ENCODE peak calls at places on chromosomes 7 and 10, in five cellular contexts. G is upper lobe of right lung, X is aorta, U is GM23248, S is tibial nerve. K is an unnamed sample.

GRCh38 chr7:46317256-46317655 is 396.2 kb upstream of the IGFBP3 start:
- DNase-seq in X (no peak), S (no peak), G (no peak), U (peak; percentile 57), K (no peak)

GRCh38 chr7:155494551-155494950 is 36.6 kb downstream of the EN2 start:
- DNase-seq in S (no peak), U (no peak), G (no peak), X (no peak), K (no peak)

GRCh38 chr10:69731184-69731583 is 70.5 kb upstream of the COL13A1 start:
- DNase-seq in S (no peak), G (peak; percentile 60), X (peak; percentile 86), U (peak; percentile 36), K (no peak)

GRCh38 chr7:155129186-155129585 is 59.1 kb downstream of the HTR5A start:
- DNase-seq in X (no peak), U (no peak), G (no peak), S (no peak), K (no peak)

GRCh38 chr7:137539111-137539715 is 195.7 kb upstream of the PTN start:
- DNase-seq in S (no peak), G (no peak), X (no peak), U (peak; percentile 87), K (no peak)

GRCh38 chr7:40889099-40889498 is 754.3 kb downstream of the SUGCT start:
- DNase-seq in G (no peak), X (no peak), S (no peak), U (no peak), K (no peak)

GRCh38 chr10:109727436-109727835 is 195.9 kb downstream of the XPNPEP1 start:
- DNase-seq in X (no peak), S (no peak), G (no peak), U (no peak), K (no peak)

GRCh38 chr10:21172774-21173432 is 275.8 kb upstream of the NEBL start:
- DNase-seq in X (no peak), G (peak; percentile 71), U (peak; percentile 28), S (no peak), K (no peak)

GRCh38 chr7:80902035-80902434 is 16.8 kb downstream of the SEMA3C start:
- DNase-seq in S (no peak), X (no peak), G (no peak), U (no peak), K (no peak)

GRCh38 chr7:124295289-124295688 is 262.4 kb upstream of the TMEM229A start:
- DNase-seq in U (no peak), G (no peak), X (no peak), S (no peak), K (no peak)

GRCh38 chr7:137772748-137773147 is 74.0 kb downstream of the DGKI start:
- DNase-seq in U (peak; percentile 92), S (no peak), G (no peak), X (no peak), K (no peak)

GRCh38 chr7:27462575-27463270 is 200.0 kb downstream of the HIBADH start:
- DNase-seq in U (no peak), S (no peak), G (no peak), X (no peak), K (no peak)

GRCh38 chr7:137891016-137891655 is 44.4 kb upstream of the DGKI start:
- DNase-seq in X (no peak), U (no peak), S (no peak), G (no peak), K (no peak)

GRCh38 chr7:68078311-68078710 is 1081.7 kb downstream of the TYW1 start:
- DNase-seq in S (no peak), G (no peak), X (no peak), U (no peak), K (no peak)

GRCh38 chr7:150378115-150378852 is 846 bp upstream of the ZNF775 start:
- DNase-seq in X (no peak), G (peak; percentile 71), U (peak; percentile 70), S (no peak), K (no peak)
- H3K4me1 ChIP-seq in X (no peaks in the 10 kb centered on the region), G (peaks cover 36% of the 10 kb centered on the region), U (peaks cover 8% of the 10 kb centered on the region), S (no peaks in the 10 kb centered on the region), K (peaks cover 59% of the 10 kb centered on the region)

GRCh38 chr7:130904031-130904757 is 170.2 kb upstream of the KLF14 start:
- DNase-seq in U (peak; percentile 93), S (no peak), G (no peak), X (no peak), K (no peak)

GRCh38 chr7:130904792-130905191 is 170.8 kb upstream of the KLF14 start:
- DNase-seq in X (no peak), G (no peak), U (peak; percentile 30), S (no peak), K (no peak)

GRCh38 chr7:130901209-130901783 is 167.3 kb upstream of the KLF14 start:
- DNase-seq in X (peak; percentile 82), G (peak; percentile 90), U (peak; percentile 98), S (no peak), K (no peak)

GRCh38 chr7:130903358-130903974 is 169.5 kb upstream of the KLF14 start:
- DNase-seq in G (no peak), S (no peak), X (no peak), U (peak; percentile 96), K (no peak)

GRCh38 chr7:130902755-130903357 is 168.8 kb upstream of the KLF14 start:
- DNase-seq in S (no peak), U (no peak), X (no peak), G (no peak), K (no peak)
- H3K4me1 ChIP-seq in S (no peaks in the 10 kb centered on the region), U (peaks cover 96% of the 10 kb centered on the region), X (peaks cover 13% of the 10 kb centered on the region), G (peaks cover 64% of the 10 kb centered on the region), K (peaks cover 80% of the 10 kb centered on the region)

GRCh38 chr10:125783408-125783807 is 7.8 kb upstream of the MMP21 start:
- DNase-seq in G (no peak), U (no peak), S (no peak), X (no peak), K (no peak)
- H3K4me1 ChIP-seq in G (no peaks in the 10 kb centered on the region), U (no peaks in the 10 kb centered on the region), S (no peaks in the 10 kb centered on the region), X (no peaks in the 10 kb centered on the region), K (no peaks in the 10 kb centered on the region)

DNA sequence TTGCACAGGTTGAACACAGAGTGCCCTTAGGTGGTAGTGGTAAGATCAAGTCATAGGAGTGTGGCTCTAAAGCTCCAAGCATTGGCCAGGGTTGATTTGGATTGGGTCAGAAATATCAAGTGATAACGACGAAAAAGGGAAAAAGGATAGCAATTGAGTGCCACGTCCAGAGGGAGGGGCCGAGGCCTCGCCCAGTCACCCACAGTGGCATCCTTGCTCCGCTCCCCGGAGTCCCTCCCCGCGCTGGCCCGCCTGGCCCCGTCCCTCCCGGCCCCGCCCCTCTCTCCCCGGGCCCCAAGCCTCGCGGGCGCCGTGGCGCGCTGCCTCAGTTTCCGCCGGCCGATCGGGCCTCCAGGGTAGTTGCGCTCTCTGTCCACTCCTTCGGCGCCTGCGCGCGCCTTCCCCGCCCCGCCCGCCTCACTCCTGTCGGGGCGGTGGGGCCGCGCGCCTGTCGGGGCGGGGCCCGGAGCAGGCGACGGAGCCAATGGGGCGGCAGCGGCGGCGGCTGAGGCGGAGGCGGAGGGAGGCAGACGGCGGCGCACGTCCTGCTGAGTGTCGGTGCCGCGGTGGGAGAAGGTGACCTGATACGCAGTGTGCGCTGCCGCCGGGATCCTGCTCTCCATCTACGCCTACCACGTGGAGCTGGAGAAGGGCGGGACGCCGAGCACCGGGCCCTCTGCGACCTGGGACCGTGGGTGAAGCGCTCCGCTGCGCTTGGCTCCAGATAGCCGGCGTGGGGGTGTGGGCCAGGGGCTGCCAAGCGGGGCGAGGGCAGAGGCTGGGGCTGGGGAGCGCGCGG is 209.1 kb upstream of the ZNF722 start:
- DNase-seq in G (no peak), U (no peak), S (no peak), X (no peak), K (peak; percentile 76)
- H3K4me1 ChIP-seq in G (no peaks in the 10 kb centered on the region), U (no peaks in the 10 kb centered on the region), S (no peaks in the 10 kb centered on the region), X (no peaks in the 10 kb centered on the region), K (no peaks in the 10 kb centered on the region)

GRCh38 chr10:99340650-99341049 is 11.5 kb downstream of the CNNM1 start:
- DNase-seq in S (no peak), G (no peak), U (no peak), X (no peak), K (no peak)

GRCh38 chr10:99339563-99340047 is 10.4 kb downstream of the CNNM1 start:
- DNase-seq in G (no peak), X (no peak), U (no peak), S (no peak), K (no peak)

GRCh38 chr10:99343262-99343661 is 14.1 kb downstream of the CNNM1 start:
- DNase-seq in S (no peak), X (no peak), G (no peak), U (no peak), K (no peak)

GRCh38 chr10:99341248-99341647 is 12.1 kb downstream of the CNNM1 start:
- DNase-seq in G (no peak), X (no peak), S (no peak), U (no peak), K (no peak)

DNA sequence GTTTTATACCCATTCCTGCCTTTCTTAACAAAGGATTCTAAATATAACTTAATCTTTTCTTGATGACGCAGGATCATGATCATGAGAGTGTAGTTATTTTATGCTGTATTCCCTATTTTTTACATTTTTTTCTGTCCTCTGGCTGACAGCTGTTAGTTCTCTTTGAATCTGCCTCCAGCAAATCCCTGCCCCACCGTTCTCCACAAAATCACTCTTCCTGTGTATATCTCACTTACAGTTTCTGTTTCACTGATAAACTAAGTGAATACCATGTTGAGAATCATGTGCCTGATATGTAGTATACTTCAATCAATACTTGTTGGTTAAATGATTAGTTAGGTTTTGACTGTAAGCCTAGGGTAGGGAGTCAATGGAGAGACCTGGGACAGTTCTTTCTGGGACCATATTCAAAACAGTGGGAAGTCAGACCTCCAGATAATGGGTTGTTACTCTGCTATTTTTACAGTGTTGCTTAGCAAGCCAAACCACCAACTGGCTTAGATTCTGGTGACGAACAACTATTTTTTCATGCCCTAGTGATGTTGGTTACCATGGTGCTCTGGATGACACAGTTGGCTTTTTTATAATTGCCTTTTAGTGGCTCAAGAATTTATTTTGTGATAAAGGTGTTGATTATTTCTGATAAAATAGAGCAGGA is 12.8 kb downstream of the CNNM1 start:
- DNase-seq in G (no peak), X (no peak), U (peak; percentile 88), S (no peak), K (no peak)
- H3K4me1 ChIP-seq in G (no peaks in the 10 kb centered on the region), X (no peaks in the 10 kb centered on the region), U (peaks cover 32% of the 10 kb centered on the region), S (no peaks in the 10 kb centered on the region), K (peaks cover 3% of the 10 kb centered on the region)

GRCh38 chr10:32329061-32329460 is 17.9 kb downstream of the EPC1 start:
- DNase-seq in U (no peak), G (no peak), X (no peak), S (no peak), K (no peak)
- H3K4me1 ChIP-seq in U (peaks cover 36% of the 10 kb centered on the region), G (peaks cover 74% of the 10 kb centered on the region), X (peaks cover 20% of the 10 kb centered on the region), S (no peaks in the 10 kb centered on the region), K (peaks cover 81% of the 10 kb centered on the region)

GRCh38 chr7:47826754-47827153 is 121.5 kb downstream of the PKD1L1 start:
- DNase-seq in X (no peak), S (no peak), G (no peak), U (no peak), K (no peak)
- H3K4me1 ChIP-seq in X (no peaks in the 10 kb centered on the region), S (no peaks in the 10 kb centered on the region), G (no peaks in the 10 kb centered on the region), U (no peaks in the 10 kb centered on the region), K (peaks cover 9% of the 10 kb centered on the region)

GRCh38 chr7:365593-365992 is 75.6 kb downstream of the FOXL3 start:
- DNase-seq in G (peak; percentile 26), S (no peak), X (peak; percentile 26), U (no peak), K (no peak)

GRCh38 chr7:366171-366916 is 76.4 kb downstream of the FOXL3 start:
- DNase-seq in U (peak; percentile 14), G (peak; percentile 47), S (no peak), X (peak; percentile 67), K (no peak)

GRCh38 chr7:369476-369980 is 79.6 kb downstream of the FOXL3 start:
- DNase-seq in G (peak; percentile 55), X (peak; percentile 40), S (no peak), U (no peak), K (peak; percentile 61)

GRCh38 chr7:368651-369475 is 78.9 kb downstream of the FOXL3 start:
- DNase-seq in X (peak; percentile 43), G (peak; percentile 68), S (no peak), U (no peak), K (no peak)

GRCh38 chr7:367351-367841 is 77.4 kb downstream of the FOXL3 start:
- DNase-seq in S (no peak), U (no peak), G (peak; percentile 52), X (peak; percentile 30), K (no peak)
- H3K4me1 ChIP-seq in S (no peaks in the 10 kb centered on the region), U (no peaks in the 10 kb centered on the region), G (peaks cover 6% of the 10 kb centered on the region), X (no peaks in the 10 kb centered on the region), K (peaks cover 30% of the 10 kb centered on the region)